ENCODE peak calls at places on chromosomes 11 and 22, in four cellular contexts. G is GM23248, U is PC-3, O is body of pancreas. C is an unnamed sample. For H3K4me1, the result is how much of the 10 kb centered on the place peaks cover.

GRCh38 chr22:20808844-20809243 is 34.9 kb downstream of the SERPIND1 start:
- DNase-seq in G (no peak), U (no peak), O (no peak), C (no peak)

GRCh38 chr11:86061483-86061882 is 7.4 kb downstream of the PICALM start:
- DNase-seq in U (no peak), O (no peak), G (no peak), C (no peak)

GRCh38 chr22:48348855-48349254 is 1478.8 kb downstream of the BRD1 start:
- DNase-seq in G (no peak), U (no peak), O (no peak), C (no peak)

GRCh38 chr11:47569646-47570045 is 4.2 kb downstream of the PTPMT1 start:
- DNase-seq in U (no peak), G (no peak), O (no peak), C (no peak)

GRCh38 chr11:76792505-76793264 is 9.5 kb downstream of the TSKU start:
- DNase-seq in U (no peak), G (no peak), O (no peak), C (no peak)

GRCh38 chr11:86990520-86990919 is 35.3 kb upstream of the FZD4 start:
- DNase-seq in O (no peak), U (peak), G (peak), C (no peak)

GRCh38 chr11:2194877-2195755 is 23.5 kb upstream of the TH start:
- DNase-seq in O (peak), G (peak), U (peak), C (no peak)

GRCh38 chr11:59559886-59560285 is 48.5 kb downstream of the OR4D9 start:
- DNase-seq in U (no peak), O (no peak), G (no peak), C (no peak)

GRCh38 chr11:64923944-64924909 is at the start of gene PPP2R5B:
- DNase-seq in O (peak), U (peak), G (peak), C (peak)

GRCh38 chr22:36775589-36775965 is 342 bp downstream of the IFT27 start:
- DNase-seq in U (peak), G (peak), O (peak), C (peak)

GRCh38 chr11:70064726-70065317 is 13.3 kb upstream of the ANO1 start:
- DNase-seq in O (no peak), U (peak), G (no peak), C (no peak)

DNA sequence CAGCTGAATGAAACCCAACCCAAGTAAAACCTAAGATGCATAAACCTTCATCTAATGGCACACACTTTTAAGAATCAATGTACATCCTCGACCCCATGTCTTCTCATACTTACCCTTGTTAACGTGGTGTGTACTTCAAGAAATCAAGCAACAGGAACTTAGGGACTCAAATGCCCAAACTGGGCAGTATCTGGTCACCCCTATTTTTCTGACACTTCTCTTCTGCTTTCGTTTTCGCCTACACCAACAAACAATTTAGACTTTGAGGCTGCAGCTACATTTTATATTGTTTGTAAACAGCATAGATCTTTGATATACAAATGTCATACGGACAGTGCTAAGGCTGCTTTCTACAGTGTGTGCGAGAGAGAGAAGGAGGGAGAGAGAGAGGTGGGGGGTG is 1044.0 kb downstream of the NTM start:
- DNase-seq in U (no peak), G (no peak), O (no peak), C (no peak)
- H3K27ac ChIP-seq in U (no peak), G (no peak), O (no peak), C (no peak)

DNA sequence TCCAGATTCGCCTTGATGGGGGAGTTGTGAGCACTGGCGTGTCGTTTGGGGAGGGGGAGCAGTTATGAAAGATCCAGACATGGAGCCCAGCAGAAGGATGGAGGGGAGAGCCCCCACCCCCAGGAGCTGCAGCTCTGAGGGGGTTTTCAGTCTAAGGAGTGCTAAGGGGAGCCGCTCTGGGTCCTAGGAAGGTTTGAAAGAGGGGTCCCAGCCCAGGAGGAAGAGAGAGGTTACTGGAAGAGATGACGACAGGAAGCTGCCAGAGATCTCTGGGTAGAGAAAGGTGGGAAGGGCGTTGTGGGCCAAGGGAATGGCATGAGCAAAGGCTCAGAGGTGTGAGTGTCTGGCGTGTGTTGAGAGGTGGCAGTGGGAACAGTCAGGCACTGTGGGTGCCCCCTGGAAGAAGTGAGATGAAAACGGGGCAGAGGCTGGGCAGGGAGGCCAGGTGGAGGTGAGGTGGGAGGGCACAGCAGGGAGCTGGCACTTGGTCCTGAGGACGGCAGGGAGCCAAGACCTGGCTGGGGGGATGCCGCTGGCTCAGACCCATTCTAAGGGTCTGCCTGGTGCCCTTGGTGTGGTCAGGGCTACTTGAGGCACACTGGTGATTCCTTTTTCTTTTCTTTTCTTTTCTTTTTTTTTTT is 1.8 kb downstream of the MGAT3 start:
- DNase-seq in U (no peak), G (no peak), O (no peak), C (no peak)
- H3K4me1 ChIP-seq in U (under half), G (under half), O (under half), C (under half)

GRCh38 chr11:8085006-8085645 is 4.1 kb downstream of the TUB start:
- DNase-seq in U (no peak), O (no peak), G (no peak), C (no peak)
- H3K27ac ChIP-seq in U (no peak), O (no peak), G (no peak), C (no peak)

GRCh38 chr11:116928102-116928777 is 90.8 kb upstream of the APOA1 start:
- DNase-seq in U (no peak), G (no peak), O (no peak), C (no peak)

GRCh38 chr11:116925050-116925449 is 87.6 kb upstream of the APOA1 start:
- DNase-seq in U (no peak), O (no peak), G (no peak), C (no peak)

GRCh38 chr11:116928845-116929244 is 91.4 kb upstream of the APOA1 start:
- DNase-seq in G (no peak), U (no peak), O (no peak), C (no peak)

GRCh38 chr11:116929393-116930090 is 92.1 kb upstream of the APOA1 start:
- DNase-seq in U (no peak), G (peak), O (no peak), C (no peak)

DNA sequence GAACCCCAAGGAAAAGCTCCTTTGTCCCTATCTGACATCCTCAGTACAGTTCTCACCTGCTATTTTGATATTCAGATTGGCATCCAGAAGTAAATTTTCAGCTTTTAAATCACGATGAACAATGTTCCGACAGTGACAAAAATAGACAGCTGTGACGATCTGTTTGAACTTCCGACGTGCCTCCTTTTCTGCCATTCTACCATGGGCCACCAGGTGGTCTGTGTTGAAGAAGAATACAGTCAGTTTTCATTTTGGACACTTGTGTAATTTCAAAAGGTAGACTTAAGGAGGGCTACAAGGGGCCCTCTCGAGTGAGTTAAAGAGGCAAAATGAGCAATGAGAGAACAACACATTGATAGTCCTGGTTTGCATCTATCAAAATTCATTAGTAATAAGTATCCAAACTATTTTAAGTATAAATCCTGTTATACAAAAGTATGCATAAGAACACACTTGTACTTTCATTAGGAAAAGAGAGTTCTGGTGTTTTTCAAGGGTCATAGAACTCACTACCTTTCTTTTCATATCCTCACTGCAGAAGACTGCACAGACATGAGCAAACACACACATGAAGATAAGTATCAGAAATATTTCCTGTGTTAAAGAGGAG is 89.8 kb upstream of the APOA1 start:
- DNase-seq in O (peak), U (peak), G (peak), C (no peak)
- H3K4me1 ChIP-seq in O (under half), U (under half), G (under half), C (under half)

GRCh38 chr11:39374963-39375698 is 2084.3 kb downstream of the LRRC4C start:
- DNase-seq in G (peak), O (no peak), U (peak), C (no peak)
- H3K27ac ChIP-seq in G (no peak), O (no peak), U (no peak), C (no peak)

DNA sequence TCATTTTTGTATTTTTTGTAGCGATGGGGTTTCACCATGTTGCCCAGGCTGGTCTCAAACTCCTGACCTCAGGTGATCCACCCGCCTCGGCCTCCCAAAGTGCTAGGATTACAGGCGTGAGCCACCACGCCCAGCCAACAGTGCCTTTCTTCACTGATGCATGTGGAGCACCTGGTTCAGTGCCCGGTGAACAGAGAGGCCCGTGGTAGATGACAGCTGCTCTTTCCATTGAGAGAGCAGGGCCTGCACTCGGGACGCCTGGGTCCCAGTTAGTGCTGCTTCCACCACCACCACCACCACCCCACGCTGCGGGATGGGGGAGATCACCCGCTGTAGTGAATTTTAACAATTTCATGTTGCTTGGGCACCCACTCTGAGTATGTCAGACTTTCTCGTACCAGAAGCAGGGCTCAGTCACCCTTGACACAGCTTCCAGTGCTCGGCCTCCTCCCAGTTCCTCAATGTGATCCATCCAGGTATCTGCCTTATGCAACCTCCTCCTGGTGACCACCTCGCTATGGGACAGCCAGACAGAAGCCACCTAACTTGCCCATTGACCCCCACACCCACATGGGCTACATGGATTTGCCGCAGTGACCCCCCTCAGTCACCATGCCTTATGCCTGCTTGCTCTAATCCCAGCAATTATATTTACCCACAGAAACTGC is 36.6 kb downstream of the ARRB1 start:
- DNase-seq in G (no peak), U (no peak), O (no peak), C (no peak)
- H3K4me1 ChIP-seq in G (under half), U (under half), O (under half), C (under half)

GRCh38 chr11:22076215-22076930 is 116.5 kb upstream of the ANO5 start:
- DNase-seq in G (no peak), U (no peak), O (no peak), C (no peak)

GRCh38 chr11:22082178-22082577 is 110.7 kb upstream of the ANO5 start:
- DNase-seq in U (no peak), G (no peak), O (peak), C (no peak)

GRCh38 chr11:22082788-22083187 is 110.1 kb upstream of the ANO5 start:
- DNase-seq in O (no peak), G (no peak), U (no peak), C (no peak)

GRCh38 chr11:22078063-22078462 is 114.8 kb upstream of the ANO5 start:
- DNase-seq in O (no peak), G (no peak), U (no peak), C (no peak)

DNA sequence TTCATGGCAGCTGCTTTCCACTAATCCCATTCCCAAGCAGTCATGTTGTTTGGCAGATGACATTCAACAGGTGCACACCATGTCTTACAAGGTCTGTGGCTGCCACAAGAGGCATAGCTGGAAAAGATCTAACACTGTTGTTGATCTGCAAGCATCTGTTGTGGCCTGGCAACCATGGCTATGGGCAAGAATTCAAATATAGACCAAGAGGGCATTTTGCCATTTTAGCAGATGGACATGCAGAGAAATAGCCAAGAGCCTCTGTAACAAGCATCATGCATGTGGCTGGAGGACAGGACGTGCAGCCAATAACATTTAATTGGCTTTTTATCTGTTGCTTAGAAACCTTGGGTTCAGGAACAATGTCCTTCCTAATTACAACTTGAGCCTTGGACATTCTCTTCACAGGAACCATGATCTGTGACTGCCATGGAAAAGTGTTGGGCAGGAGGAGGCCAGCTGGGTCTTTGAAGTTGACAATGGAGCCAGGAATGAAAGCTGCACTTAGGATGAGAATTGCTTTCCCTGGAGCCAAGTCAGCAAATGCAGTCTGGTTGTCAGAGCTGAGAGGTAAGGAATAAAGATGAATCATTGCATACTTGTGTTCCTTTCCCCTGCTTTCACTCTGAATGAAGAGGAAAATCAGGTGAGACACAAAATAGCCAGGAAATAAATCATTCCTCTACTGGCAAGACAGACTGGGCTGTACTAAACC is 113.6 kb upstream of the ANO5 start:
- DNase-seq in O (peak), G (no peak), U (no peak), C (no peak)
- H3K27ac ChIP-seq in O (peak), G (no peak), U (no peak), C (no peak)

DNA sequence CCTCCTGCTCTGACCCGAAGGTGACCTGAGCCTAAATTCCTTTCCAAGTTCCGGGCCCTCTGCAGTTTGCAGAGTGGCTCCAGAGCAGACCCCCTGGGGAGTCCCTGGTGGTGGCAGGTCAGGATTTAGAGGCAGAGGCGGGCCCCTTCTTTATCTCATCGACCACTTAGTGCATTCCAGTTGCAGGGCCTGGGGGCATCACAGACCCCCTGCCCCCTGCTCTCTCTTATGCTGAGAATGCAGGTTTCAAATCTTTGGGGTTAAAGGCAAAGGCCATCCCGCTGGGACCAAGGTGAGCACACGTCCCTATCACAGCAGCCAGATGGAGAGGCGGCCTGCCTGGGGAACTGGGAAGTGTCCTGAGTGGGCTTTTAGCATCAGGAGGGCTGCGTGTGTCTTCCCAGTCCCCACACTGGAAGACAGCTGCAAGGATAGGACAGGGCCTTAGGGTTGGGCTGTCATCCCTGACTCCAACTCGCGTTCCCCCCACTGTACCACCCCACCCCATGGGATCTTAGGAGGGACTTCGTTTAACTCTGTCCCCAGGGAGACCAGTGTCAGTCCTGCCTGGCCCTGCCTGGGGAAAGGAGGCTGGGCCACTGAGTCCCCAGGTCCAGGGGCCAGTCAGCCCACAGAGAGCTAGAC is 11.3 kb downstream of the DERL3 start:
- DNase-seq in U (no peak), O (no peak), G (no peak), C (no peak)
- H3K4me1 ChIP-seq in U (under half), O (under half), G (under half), C (under half)

GRCh38 chr11:117219001-117219400 is 12.9 kb downstream of the PCSK7 start:
- DNase-seq in G (no peak), O (no peak), U (no peak), C (peak)
- H3K27ac ChIP-seq in G (no peak), O (peak), U (no peak), C (peak)

GRCh38 chr11:128506384-128506783 is 81.0 kb downstream of the ETS1 start:
- DNase-seq in O (no peak), U (no peak), G (no peak), C (no peak)
- H3K4me1 ChIP-seq in O (under half), U (half or more), G (half or more), C (under half)